ENCODE peak calls at places on chromosomes 16 and 17, in five cellular contexts. One of them, this sample, is unnamed.

GRCh38 chr16:28182183-28182582 is 29.6 kb downstream of the XPO6 start:
- DNase-seq in OCI-LY7: no peak
- DNase-seq in PC-3: no peak
- DNase-seq in neural progenitor cell: no peak
- DNase-seq in SK-N-SH: no peak
- DNase-seq in this sample: peak

GRCh38 chr16:35391328-35391727 is 1931.9 kb downstream of the TP53TG3F start:
- DNase-seq in neural progenitor cell: peak
- DNase-seq in PC-3: peak
- DNase-seq in OCI-LY7: peak
- DNase-seq in SK-N-SH: peak
- DNase-seq in this sample: peak

GRCh38 chr16:60413969-60414368 is 1622.3 kb downstream of the CDH8 start:
- DNase-seq in SK-N-SH: no peak
- DNase-seq in neural progenitor cell: peak
- DNase-seq in PC-3: no peak
- DNase-seq in OCI-LY7: no peak
- DNase-seq in this sample: no peak

GRCh38 chr17:57144567-57144966 is 59.5 kb downstream of the AKAP1 start:
- DNase-seq in OCI-LY7: no peak
- DNase-seq in SK-N-SH: no peak
- DNase-seq in PC-3: no peak
- DNase-seq in neural progenitor cell: no peak
- DNase-seq in this sample: no peak

GRCh38 chr17:1440921-1441320 is 15.1 kb downstream of the CRK start:
- DNase-seq in PC-3: no peak
- DNase-seq in SK-N-SH: no peak
- DNase-seq in neural progenitor cell: no peak
- DNase-seq in OCI-LY7: no peak
- DNase-seq in this sample: no peak

GRCh38 chr17:3447625-3448024 is 14.0 kb upstream of the OR1E2 start:
- DNase-seq in PC-3: peak
- DNase-seq in OCI-LY7: peak
- DNase-seq in neural progenitor cell: peak
- DNase-seq in SK-N-SH: no peak
- DNase-seq in this sample: peak

GRCh38 chr17:74566132-74566753 is 1.1 kb downstream of the CD300H start:
- DNase-seq in OCI-LY7: peak
- DNase-seq in neural progenitor cell: peak
- DNase-seq in PC-3: peak
- DNase-seq in SK-N-SH: peak
- DNase-seq in this sample: peak

GRCh38 chr17:13311301-13311700 is 290.4 kb downstream of the HS3ST3A1 start:
- DNase-seq in neural progenitor cell: no peak
- DNase-seq in PC-3: no peak
- DNase-seq in OCI-LY7: no peak
- DNase-seq in SK-N-SH: no peak
- DNase-seq in this sample: peak

GRCh38 chr16:590165-590874 is 454 bp downstream of the RAB40C start:
- DNase-seq in neural progenitor cell: peak
- DNase-seq in SK-N-SH: peak
- DNase-seq in PC-3: peak
- DNase-seq in OCI-LY7: no peak
- DNase-seq in this sample: peak

GRCh38 chr17:1188812-1189211 is 9.0 kb upstream of the ABR start:
- DNase-seq in PC-3: no peak
- DNase-seq in neural progenitor cell: no peak
- DNase-seq in OCI-LY7: peak
- DNase-seq in SK-N-SH: no peak
- DNase-seq in this sample: peak

GRCh38 chr16:71373073-71373472 is 14.6 kb downstream of the CALB2 start:
- DNase-seq in PC-3: peak
- DNase-seq in OCI-LY7: no peak
- DNase-seq in SK-N-SH: no peak
- DNase-seq in neural progenitor cell: no peak
- DNase-seq in this sample: peak

GRCh38 chr17:40192961-40193360 is 15.7 kb downstream of the RAPGEFL1 start:
- DNase-seq in SK-N-SH: no peak
- DNase-seq in PC-3: no peak
- DNase-seq in neural progenitor cell: no peak
- DNase-seq in OCI-LY7: no peak
- DNase-seq in this sample: no peak

GRCh38 chr16:75304521-75305363 is 53.3 kb upstream of the BCAR1 start:
- DNase-seq in SK-N-SH: no peak
- DNase-seq in neural progenitor cell: no peak
- DNase-seq in PC-3: peak
- DNase-seq in OCI-LY7: no peak
- DNase-seq in this sample: peak

GRCh38 chr16:72324578-72324977 is 152.6 kb upstream of the PMFBP1 start:
- DNase-seq in OCI-LY7: no peak
- DNase-seq in PC-3: no peak
- DNase-seq in neural progenitor cell: no peak
- DNase-seq in SK-N-SH: no peak
- DNase-seq in this sample: no peak

GRCh38 chr17:18185391-18185790 is 1.8 kb downstream of the ALKBH5 start:
- DNase-seq in OCI-LY7: peak
- DNase-seq in PC-3: peak
- DNase-seq in neural progenitor cell: peak
- DNase-seq in SK-N-SH: no peak
- DNase-seq in this sample: peak

GRCh38 chr17:18182978-18183333 is 672 bp upstream of the ALKBH5 start:
- DNase-seq in OCI-LY7: peak
- DNase-seq in PC-3: peak
- DNase-seq in SK-N-SH: peak
- DNase-seq in neural progenitor cell: no peak
- DNase-seq in this sample: peak

GRCh38 chr17:18185832-18186231 is 2.2 kb downstream of the ALKBH5 start:
- DNase-seq in OCI-LY7: no peak
- DNase-seq in neural progenitor cell: no peak
- DNase-seq in PC-3: no peak
- DNase-seq in SK-N-SH: no peak
- DNase-seq in this sample: peak

GRCh38 chr17:18183334-18184142 is at the start of gene ALKBH5:
- DNase-seq in OCI-LY7: peak
- DNase-seq in neural progenitor cell: peak
- DNase-seq in SK-N-SH: peak
- DNase-seq in PC-3: peak
- DNase-seq in this sample: peak

DNA sequence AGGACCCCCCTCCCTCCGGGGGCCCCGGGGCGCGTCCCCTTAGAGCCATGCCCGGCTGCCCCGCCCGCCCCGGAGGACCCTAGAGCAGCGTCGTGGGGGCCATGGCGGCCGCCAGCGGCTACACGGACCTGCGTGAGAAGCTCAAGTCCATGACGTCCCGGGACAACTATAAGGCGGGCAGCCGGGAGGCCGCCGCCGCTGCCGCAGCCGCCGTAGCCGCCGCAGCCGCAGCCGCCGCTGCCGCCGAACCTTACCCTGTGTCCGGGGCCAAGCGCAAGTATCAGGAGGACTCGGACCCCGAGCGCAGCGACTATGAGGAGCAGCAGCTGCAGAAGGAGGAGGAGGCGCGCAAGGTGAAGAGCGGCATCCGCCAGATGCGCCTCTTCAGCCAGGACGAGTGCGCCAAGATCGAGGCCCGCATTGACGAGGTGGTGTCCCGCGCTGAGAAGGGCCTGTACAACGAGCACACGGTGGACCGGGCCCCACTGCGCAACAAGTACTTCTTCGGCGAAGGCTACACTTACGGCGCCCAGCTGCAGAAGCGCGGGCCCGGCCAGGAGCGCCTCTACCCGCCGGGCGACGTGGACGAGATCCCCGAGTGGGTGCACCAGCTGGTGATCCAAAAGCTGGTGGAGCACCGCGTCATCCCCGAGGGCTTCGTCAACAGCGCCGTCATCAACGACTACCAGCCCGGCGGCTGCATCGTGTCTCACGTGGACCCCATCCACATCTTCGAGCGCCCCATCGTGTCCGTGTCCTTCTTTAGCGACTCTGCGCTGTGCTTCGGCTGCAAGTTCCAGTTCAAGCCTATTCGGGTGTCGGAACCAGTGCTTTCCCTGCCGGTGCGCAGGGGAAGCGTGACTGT is 747 bp downstream of the ALKBH5 start:
- DNase-seq in PC-3: peak
- DNase-seq in OCI-LY7: peak
- DNase-seq in SK-N-SH: no peak
- DNase-seq in neural progenitor cell: peak
- DNase-seq in this sample: peak
- TF ChIP-seq EZH2phosphoT487 in PC-3: no peak
- TF ChIP-seq EZH2phosphoT487 in OCI-LY7: no peak
- TF ChIP-seq EZH2phosphoT487 in SK-N-SH: no peak
- TF ChIP-seq EZH2phosphoT487 in neural progenitor cell: peak
- TF ChIP-seq EZH2phosphoT487 in this sample: no peak

GRCh38 chr17:79406316-79406715 is 204.5 kb downstream of the RBFOX3 start:
- DNase-seq in neural progenitor cell: no peak
- DNase-seq in PC-3: no peak
- DNase-seq in OCI-LY7: no peak
- DNase-seq in SK-N-SH: no peak
- DNase-seq in this sample: no peak
- H3K4me2 ChIP-seq in neural progenitor cell: no peak
- H3K4me2 ChIP-seq in PC-3: no peak
- H3K4me2 ChIP-seq in OCI-LY7: no peak
- H3K4me2 ChIP-seq in SK-N-SH: no peak
- H3K4me2 ChIP-seq in this sample: no peak

GRCh38 chr16:11399261-11399831 is 54.1 kb downstream of the RMI2 start:
- DNase-seq in neural progenitor cell: no peak
- DNase-seq in SK-N-SH: peak
- DNase-seq in OCI-LY7: no peak
- DNase-seq in PC-3: no peak
- DNase-seq in this sample: no peak

GRCh38 chr16:11398136-11398535 is 52.9 kb downstream of the RMI2 start:
- DNase-seq in PC-3: no peak
- DNase-seq in SK-N-SH: peak
- DNase-seq in neural progenitor cell: no peak
- DNase-seq in OCI-LY7: no peak
- DNase-seq in this sample: no peak

GRCh38 chr16:11401161-11402050 is 56.1 kb downstream of the RMI2 start:
- DNase-seq in neural progenitor cell: no peak
- DNase-seq in SK-N-SH: peak
- DNase-seq in PC-3: peak
- DNase-seq in OCI-LY7: no peak
- DNase-seq in this sample: peak

GRCh38 chr16:11398851-11399250 is 53.6 kb downstream of the RMI2 start:
- DNase-seq in PC-3: no peak
- DNase-seq in OCI-LY7: no peak
- DNase-seq in SK-N-SH: no peak
- DNase-seq in neural progenitor cell: no peak
- DNase-seq in this sample: no peak

GRCh38 chr16:11400076-11400475 is 54.8 kb downstream of the RMI2 start:
- DNase-seq in neural progenitor cell: no peak
- DNase-seq in SK-N-SH: peak
- DNase-seq in OCI-LY7: no peak
- DNase-seq in PC-3: no peak
- DNase-seq in this sample: no peak
- H3K4me3 ChIP-seq in neural progenitor cell: no peak
- H3K4me3 ChIP-seq in SK-N-SH: no peak
- H3K4me3 ChIP-seq in OCI-LY7: no peak
- H3K4me3 ChIP-seq in PC-3: no peak
- H3K4me3 ChIP-seq in this sample: no peak

GRCh38 chr17:9232591-9233270 is 211.4 kb downstream of the NTN1 start:
- DNase-seq in PC-3: no peak
- DNase-seq in SK-N-SH: no peak
- DNase-seq in OCI-LY7: no peak
- DNase-seq in neural progenitor cell: no peak
- DNase-seq in this sample: no peak
- TF ChIP-seq EZH2phosphoT487 in PC-3: no peak
- TF ChIP-seq EZH2phosphoT487 in SK-N-SH: no peak
- TF ChIP-seq EZH2phosphoT487 in OCI-LY7: no peak
- TF ChIP-seq EZH2phosphoT487 in neural progenitor cell: no peak
- TF ChIP-seq EZH2phosphoT487 in this sample: no peak

DNA sequence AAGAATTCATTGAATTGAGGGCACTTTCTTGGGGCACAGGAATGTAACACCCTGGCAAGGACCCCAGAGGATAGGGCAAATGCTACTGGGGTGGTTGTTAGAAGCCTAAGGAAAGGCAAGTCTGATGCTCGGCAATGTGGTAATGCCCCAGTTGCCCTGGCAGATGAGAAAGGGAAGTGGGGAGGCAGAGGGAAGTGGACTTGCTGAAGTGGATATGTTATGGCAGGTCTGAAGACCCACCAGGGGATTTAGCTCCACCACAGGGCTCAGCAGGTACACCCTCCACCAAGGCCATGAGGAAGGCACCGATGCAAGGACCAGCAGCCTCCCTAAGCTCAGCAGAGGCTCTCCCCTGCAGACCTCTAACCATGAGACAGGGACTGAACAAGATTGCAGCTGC is 184.8 kb downstream of the IRX5 start:
- DNase-seq in SK-N-SH: no peak
- DNase-seq in PC-3: no peak
- DNase-seq in neural progenitor cell: no peak
- DNase-seq in OCI-LY7: no peak
- DNase-seq in this sample: no peak
- H3K4me2 ChIP-seq in SK-N-SH: no peak
- H3K4me2 ChIP-seq in PC-3: no peak
- H3K4me2 ChIP-seq in neural progenitor cell: no peak
- H3K4me2 ChIP-seq in OCI-LY7: no peak
- H3K4me2 ChIP-seq in this sample: no peak

GRCh38 chr16:20854963-20855362 is 45.2 kb downstream of the DCUN1D3 start:
- DNase-seq in neural progenitor cell: no peak
- DNase-seq in PC-3: no peak
- DNase-seq in SK-N-SH: no peak
- DNase-seq in OCI-LY7: no peak
- DNase-seq in this sample: no peak
- H3K4me3 ChIP-seq in neural progenitor cell: no peak
- H3K4me3 ChIP-seq in PC-3: no peak
- H3K4me3 ChIP-seq in SK-N-SH: no peak
- H3K4me3 ChIP-seq in OCI-LY7: no peak
- H3K4me3 ChIP-seq in this sample: no peak

This sample was measured in GM23248.